ENCODE peak calls at places on chromosomes 5 and 9, in four cellular contexts. B is nephron progenitor cell, L is T-helper 2 cell, J is caudate nucleus. N is an unnamed sample.

GRCh38 chr5:78496373-78496772 is 136.0 kb downstream of the SCAMP1 start:
- DNase-seq in J (no peak), L (no peak), B (no peak), N (peak)

GRCh38 chr5:98768160-98769005 is 5.1 kb upstream of the RGMB start:
- DNase-seq in B (peak), J (peak), L (no peak), N (peak)

GRCh38 chr5:136424835-136425694 is 59.7 kb upstream of the TRPC7 start:
- DNase-seq in L (no peak), J (no peak), B (peak), N (peak)

GRCh38 chr9:31597977-31598376 is 786.5 kb upstream of the ACO1 start:
- DNase-seq in B (no peak), L (no peak), J (no peak), N (no peak)

GRCh38 chr9:22136446-22137140 is 127.5 kb upstream of the CDKN2B start:
- DNase-seq in B (no peak), L (no peak), J (no peak), N (no peak)

GRCh38 chr5:131198625-131199024 is 27.9 kb downstream of the LYRM7 start:
- DNase-seq in J (no peak), L (no peak), B (no peak), N (no peak)

GRCh38 chr5:32443145-32443540 is 1.4 kb downstream of the ZFR start:
- DNase-seq in J (no peak), B (no peak), L (no peak), N (no peak)

GRCh38 chr5:172926796-172927195 is 32.4 kb upstream of the RPL26L1 start:
- DNase-seq in J (no peak), B (no peak), L (no peak), N (no peak)

GRCh38 chr5:16983022-16983639 is 47.0 kb upstream of the MYO10 start:
- DNase-seq in B (no peak), L (no peak), J (no peak), N (no peak)